ENCODE peak calls at places on chromosomes 3 and 15, in eight cellular contexts. G is psoas muscle, X is HCT116, Z is heart right ventricle, Q is H7, K is cardiac fibroblast, B is GM23338, O is brain microvascular endothelial cell. I is an unnamed sample.

GRCh38 chr3:157531301-157531660 is 28.1 kb upstream of the VEPH1 start:
- DNase-seq in G (no peak), X (no peak), Z (no peak), Q (no peak), K (peak; percentile 85), B (no peak), O (no peak), I (no peak)

GRCh38 chr15:75192307-75192706 is 9.4 kb upstream of the C15orf39 start:
- DNase-seq in G (no peak), X (no peak), Z (no peak), Q (no peak), K (no peak), B (no peak), O (no peak), I (no peak)

GRCh38 chr15:91520848-91521247 is 332.7 kb upstream of the SLCO3A1 start:
- DNase-seq in G (no peak), X (no peak), Z (no peak), Q (no peak), K (peak; percentile 68), B (no peak), O (no peak), I (no peak)

GRCh38 chr3:101646726-101647125 is 30.2 kb downstream of the ZBTB11 start:
- DNase-seq in G (no peak), X (no peak), Z (no peak), Q (no peak), K (peak; percentile 32), B (no peak), O (no peak), I (peak; percentile 7)

GRCh38 chr15:67035886-67036285 is 29.5 kb upstream of the SMAD3 start:
- DNase-seq in G (no peak), X (no peak), Z (no peak), Q (no peak), K (no peak), B (no peak), O (no peak), I (no peak)

GRCh38 chr15:78831229-78832207 is 20.3 kb upstream of the ADAMTS7 start:
- DNase-seq in G (no peak), X (no peak), Z (no peak), Q (peak; percentile 66), K (no peak), B (peak; percentile 37), O (no peak), I (no peak)

GRCh38 chr3:182436547-182436946 is 356.8 kb upstream of the ATP11B start:
- DNase-seq in G (no peak), X (no peak), Z (no peak), Q (no peak), K (no peak), B (no peak), O (no peak), I (no peak)

GRCh38 chr3:190384241-190384863 is 3.6 kb upstream of the CLDN16 start:
- DNase-seq in G (no peak), X (peak; percentile 87), Z (peak; percentile 23), Q (no peak), K (peak; percentile 77), B (peak; percentile 47), O (peak; percentile 67), I (no peak)

GRCh38 chr15:35256141-35256540 is 171.0 kb upstream of the NANOGP8 start:
- DNase-seq in G (no peak), X (no peak), Z (no peak), Q (no peak), K (no peak), B (no peak), O (no peak), I (no peak)

GRCh38 chr15:88498991-88499390 is 31.5 kb downstream of the MRPS11 start:
- DNase-seq in G (no peak), X (no peak), Z (peak; percentile 38), Q (no peak), K (no peak), B (no peak), O (no peak), I (no peak)

GRCh38 chr3:53641397-53641796 is 147.0 kb downstream of the CACNA1D start:
- DNase-seq in G (no peak), X (no peak), Z (no peak), Q (no peak), K (no peak), B (no peak), O (no peak), I (no peak)

GRCh38 chr15:84715442-84716035 is 400 bp downstream of the SEC11A start:
- DNase-seq in G (no peak), X (no peak), Z (no peak), Q (peak; percentile 23), K (peak; percentile 40), B (peak; percentile 54), O (peak; percentile 20), I (no peak)

GRCh38 chr15:57278439-57278838 is 97.9 kb upstream of the CGNL1 start:
- DNase-seq in G (no peak), X (no peak), Z (no peak), Q (no peak), K (no peak), B (no peak), O (no peak), I (no peak)

GRCh38 chr15:57273366-57273765 is 102.9 kb upstream of the CGNL1 start:
- DNase-seq in G (no peak), X (no peak), Z (no peak), Q (no peak), K (no peak), B (no peak), O (no peak), I (no peak)

DNA sequence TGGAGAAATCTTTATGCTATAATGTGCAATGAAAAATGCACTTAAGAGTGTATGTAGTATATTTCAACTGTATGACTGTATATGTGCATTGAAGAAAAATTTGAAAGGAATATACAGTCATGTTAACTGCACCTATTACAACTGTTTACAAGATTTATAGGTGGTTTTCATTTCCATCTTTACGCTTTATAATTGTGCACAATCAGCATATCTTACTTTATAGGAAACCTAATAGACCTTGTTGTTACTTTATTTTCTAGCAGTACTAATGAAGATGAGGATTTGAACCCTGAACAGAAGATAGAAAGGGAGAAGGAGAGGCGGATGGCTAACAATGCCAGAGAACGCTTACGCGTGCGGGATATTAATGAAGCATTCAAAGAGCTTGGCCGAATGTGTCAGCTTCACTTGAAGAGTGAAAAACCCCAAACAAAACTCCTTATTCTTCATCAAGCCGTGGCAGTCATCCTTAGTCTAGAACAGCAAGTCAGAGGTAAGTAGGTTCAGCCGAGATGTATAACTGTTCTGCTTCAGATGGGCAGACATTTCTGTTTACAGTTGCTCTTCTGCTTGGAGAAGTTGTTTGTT is 103.4 kb upstream of the CGNL1 start:
- DNase-seq in G (no peak), X (no peak), Z (no peak), Q (no peak), K (no peak), B (no peak), O (no peak), I (no peak)
- H3K4me3 ChIP-seq in G (no peak overlapping the region), X (no peak overlapping the region), Z (no peak overlapping the region), Q (no peak overlapping the region), K (no peak overlapping the region), B (no peak overlapping the region), O (no peak overlapping the region), I (no peak overlapping the region)

GRCh38 chr3:58573638-58574037 is 3.6 kb downstream of the FAM107A start:
- DNase-seq in G (no peak), X (no peak), Z (peak; percentile 44), Q (no peak), K (no peak), B (no peak), O (no peak), I (no peak)

GRCh38 chr3:58574682-58575081 is 2.5 kb downstream of the FAM107A start:
- DNase-seq in G (no peak), X (no peak), Z (no peak), Q (no peak), K (no peak), B (no peak), O (no peak), I (no peak)

GRCh38 chr3:58577269-58577821 is at the start of gene FAM107A:
- DNase-seq in G (peak; percentile 73), X (no peak), Z (peak; percentile 73), Q (peak; percentile 69), K (peak; percentile 80), B (peak; percentile 87), O (peak; percentile 45), I (no peak)

GRCh38 chr3:58576716-58577115 is 475 bp downstream of the FAM107A start:
- DNase-seq in G (no peak), X (no peak), Z (no peak), Q (no peak), K (no peak), B (no peak), O (no peak), I (no peak)

GRCh38 chr3:58575986-58576652 is 1.1 kb downstream of the FAM107A start:
- DNase-seq in G (no peak), X (no peak), Z (peak; percentile 53), Q (no peak), K (no peak), B (no peak), O (no peak), I (no peak)
- H3K4me3 ChIP-seq in G (peak overlapping the region; percentile 59), X (no peak overlapping the region), Z (peak overlapping the region; percentile 33), Q (no peak overlapping the region), K (no peak overlapping the region), B (no peak overlapping the region), O (no peak overlapping the region), I (no peak overlapping the region)

DNA sequence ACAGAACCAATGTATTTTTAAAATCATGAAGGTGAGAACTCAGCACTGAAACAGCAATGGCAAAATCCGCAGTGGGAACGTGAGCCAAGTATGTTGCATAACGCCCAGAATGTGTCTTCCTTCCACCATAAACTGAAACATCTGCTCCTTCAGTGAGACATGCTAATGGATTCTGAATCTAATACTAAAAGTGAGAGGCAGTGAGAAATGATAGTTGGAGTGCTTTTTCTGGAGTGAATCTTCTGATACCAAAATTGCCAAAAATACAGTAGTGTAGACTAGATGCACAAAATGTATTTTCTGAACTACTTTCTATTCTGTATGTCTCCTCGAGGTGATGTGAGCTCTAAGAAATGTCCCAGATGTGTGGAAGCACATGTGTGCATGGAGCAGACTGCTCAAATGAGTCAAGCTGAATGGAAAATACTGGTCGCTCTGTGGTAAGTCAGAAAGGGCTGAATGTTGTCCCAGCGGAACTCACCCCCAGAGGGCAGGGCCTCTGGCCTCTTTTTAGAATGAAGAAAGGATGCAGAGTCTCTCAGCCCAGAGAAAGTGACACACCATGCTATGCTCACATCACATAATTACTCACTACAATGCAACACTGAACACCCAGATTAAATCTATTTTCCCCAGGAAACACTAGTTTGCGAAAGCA is 73.0 kb downstream of the ATP10A start:
- DNase-seq in G (no peak), X (no peak), Z (peak; percentile 54), Q (peak; percentile 70), K (peak; percentile 94), B (peak; percentile 31), O (peak; percentile 62), I (peak; percentile 79)
- H3K4me3 ChIP-seq in G (no peak overlapping the region), X (no peak overlapping the region), Z (no peak overlapping the region), Q (no peak overlapping the region), K (no peak overlapping the region), B (no peak overlapping the region), O (no peak overlapping the region), I (no peak overlapping the region)

DNA sequence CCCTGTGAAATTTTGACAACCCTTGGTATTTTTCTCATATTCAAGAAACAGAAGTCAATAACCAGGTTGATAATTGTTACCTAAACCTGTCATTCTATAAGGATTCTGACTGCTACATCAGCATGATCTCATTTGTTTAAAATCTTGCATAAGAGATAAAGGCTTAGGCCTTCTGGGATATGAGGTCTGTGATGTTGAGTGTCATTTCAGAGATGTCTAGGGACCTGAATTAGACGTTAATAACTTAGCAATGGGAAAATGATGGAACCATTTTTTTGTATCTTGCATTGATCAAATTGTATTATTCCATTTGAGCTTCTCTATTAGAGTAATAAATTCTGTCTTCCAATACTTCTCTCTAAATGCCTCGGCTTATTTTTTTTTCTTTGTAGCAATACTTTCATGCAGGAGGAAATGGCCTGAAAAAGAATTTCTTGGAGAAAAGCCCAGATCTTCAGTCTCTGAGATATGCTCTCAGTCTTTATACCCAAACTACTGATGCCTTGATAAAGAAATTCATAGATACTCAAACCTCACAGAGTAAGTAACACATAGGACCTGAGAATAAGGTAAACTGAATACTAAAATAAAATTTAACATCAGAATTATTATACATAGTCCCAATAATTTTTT is 589.3 kb downstream of the UNC13C start:
- DNase-seq in G (no peak), X (no peak), Z (no peak), Q (no peak), K (no peak), B (no peak), O (no peak), I (no peak)
- H3K4me3 ChIP-seq in G (no peak overlapping the region), X (no peak overlapping the region), Z (no peak overlapping the region), Q (no peak overlapping the region), K (no peak overlapping the region), B (no peak overlapping the region), O (no peak overlapping the region), I (no peak overlapping the region)